ENCODE peak calls at places on chromosomes 1 and 21, in seven cellular contexts. X is HCT116, B is GM12878, A is K562, D is HepG2, Y is H1, Q is SK-N-SH. J is an unnamed sample.
A peak's percentile ranks its signal among the peaks of the same experiment; 100 is the strongest.

GRCh38 chr1:162302660-162303344 is 73.9 kb downstream of the SPATA46 start:
- DNase-seq in X (no peak), B (no peak), A (no peak), D (no peak), Y (no peak), Q (no peak), J (no peak)

GRCh38 chr21:44517175-44517899 is 22.7 kb downstream of the KRTAP10-1 start:
- DNase-seq in X (peak; percentile 98), B (peak; percentile 13), A (peak; percentile 96), D (peak; percentile 93), Y (no peak), Q (peak; percentile 98), J (no peak)

GRCh38 chr1:21244986-21245687 is 45.1 kb downstream of the ECE1 start:
- DNase-seq in X (no peak), B (no peak), A (peak; percentile 73), D (no peak), Y (no peak), Q (peak; percentile 43), J (no peak)

GRCh38 chr1:227316941-227317540 is 1.3 kb downstream of the CDC42BPA start:
- DNase-seq in X (no peak), B (no peak), A (no peak), D (no peak), Y (no peak), Q (peak; percentile 27), J (peak; percentile 37)

GRCh38 chr21:29146726-29147125 is 16.3 kb downstream of the MAP3K7CL start:
- DNase-seq in X (no peak), B (no peak), A (no peak), D (no peak), Y (no peak), Q (no peak), J (no peak)

GRCh38 chr1:182990413-182991144 is 32.6 kb upstream of the LAMC1 start:
- DNase-seq in X (peak; percentile 35), B (no peak), A (no peak), D (no peak), Y (no peak), Q (no peak), J (no peak)

GRCh38 chr1:201426395-201427310 is 5.1 kb upstream of the TNNI1 start:
- DNase-seq in X (no peak), B (no peak), A (no peak), D (no peak), Y (no peak), Q (peak; percentile 56), J (no peak)

GRCh38 chr1:88731475-88731874 is 47.4 kb downstream of the PKN2 start:
- DNase-seq in X (no peak), B (no peak), A (no peak), D (no peak), Y (no peak), Q (no peak), J (peak; percentile 3)

GRCh38 chr1:56715161-56715560 is 70.0 kb downstream of the PRKAA2 start:
- DNase-seq in X (no peak), B (no peak), A (no peak), D (no peak), Y (no peak), Q (no peak), J (no peak)

GRCh38 chr1:111222308-111223125 is 5.0 kb upstream of the CHI3L2 start:
- DNase-seq in X (peak; percentile 70), B (peak; percentile 81), A (peak; percentile 92), D (peak; percentile 62), Y (peak; percentile 46), Q (peak; percentile 85), J (peak; percentile 88)

GRCh38 chr1:17904290-17904689 is 149.2 kb downstream of the ACTL8 start:
- DNase-seq in X (no peak), B (no peak), A (no peak), D (no peak), Y (no peak), Q (no peak), J (peak; percentile 70)

GRCh38 chr1:90550616-90551406 is 166.3 kb downstream of the BARHL2 start:
- DNase-seq in X (no peak), B (no peak), A (no peak), D (no peak), Y (peak; percentile 43), Q (no peak), J (no peak)

GRCh38 chr1:21904475-21904724 is 32.7 kb downstream of the HSPG2 start:
- DNase-seq in X (no peak), B (no peak), A (no peak), D (no peak), Y (no peak), Q (no peak), J (no peak)

GRCh38 chr1:78092686-78093085 is 46.9 kb downstream of the GIPC2 start:
- DNase-seq in X (peak; percentile 40), B (no peak), A (no peak), D (no peak), Y (no peak), Q (no peak), J (no peak)

GRCh38 chr1:56578664-56578962 is 750 bp downstream of the PLPP3 start:
- DNase-seq in X (no peak), B (no peak), A (no peak), D (no peak), Y (no peak), Q (peak; percentile 80), J (peak; percentile 8)

GRCh38 chr21:40548134-40548533 is 298.8 kb downstream of the DSCAM start:
- DNase-seq in X (no peak), B (no peak), A (no peak), D (no peak), Y (peak; percentile 21), Q (no peak), J (no peak)

GRCh38 chr1:41282679-41283317 is 40.7 kb upstream of the SCMH1 start:
- DNase-seq in X (peak; percentile 7), B (no peak), A (peak; percentile 76), D (peak; percentile 14), Y (peak; percentile 23), Q (peak; percentile 78), J (peak; percentile 26)

GRCh38 chr1:29236993-29237905 is 927 bp downstream of the PTPRU start:
- DNase-seq in X (no peak), B (no peak), A (peak; percentile 53), D (peak; percentile 34), Y (no peak), Q (peak; percentile 79), J (peak; percentile 35)

GRCh38 chr21:16993416-16994044 is 519.3 kb upstream of the CXADR start:
- DNase-seq in X (no peak), B (no peak), A (no peak), D (no peak), Y (no peak), Q (no peak), J (no peak)

GRCh38 chr1:46804926-46805325 is 6.1 kb downstream of the CYP4B1 start:
- DNase-seq in X (no peak), B (no peak), A (no peak), D (no peak), Y (no peak), Q (no peak), J (no peak)

GRCh38 chr1:27574871-27575831 is 28.8 kb downstream of the AHDC1 start:
- DNase-seq in X (no peak), B (no peak), A (peak; percentile 74), D (no peak), Y (no peak), Q (peak; percentile 72), J (no peak)

DNA sequence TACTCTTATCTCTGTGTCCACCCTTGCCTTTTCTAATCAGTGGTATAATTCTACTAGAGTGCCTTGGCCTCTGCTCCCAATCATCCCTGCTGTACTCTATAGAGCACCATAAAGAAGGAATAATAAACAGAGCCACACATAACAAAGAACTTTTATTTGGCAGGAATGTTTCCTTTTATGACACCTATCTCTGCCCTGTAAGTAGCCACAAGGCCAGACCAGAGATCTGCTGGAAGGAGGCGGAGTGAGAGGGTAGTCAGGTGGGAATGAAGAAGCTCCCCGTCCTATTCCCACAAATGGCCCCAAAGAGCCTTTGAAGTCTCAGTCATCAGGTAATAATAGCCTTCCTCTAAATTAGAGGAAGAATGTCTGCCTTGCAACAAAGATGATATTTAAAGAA is 32.7 kb downstream of the WLS start:
- DNase-seq in X (no peak), B (no peak), A (no peak), D (no peak), Y (no peak), Q (no peak), J (no peak)
- TF ChIP-seq JUND in X (no peak), B (no peak), A (no peak), D (no peak), Y (no peak), Q (no peak), J (no peak)

GRCh38 chr1:208219659-208220282 is 24.4 kb downstream of the PLXNA2 start:
- DNase-seq in X (no peak), B (no peak), A (peak; percentile 95), D (no peak), Y (no peak), Q (no peak), J (no peak)
- TF ChIP-seq JUND in X (no peak), B (no peak), A (peak; percentile 90), D (no peak), Y (no peak), Q (peak; percentile 45), J (no peak)

GRCh38 chr1:8154621-8155052 is 128.5 kb upstream of the ERRFI1 start:
- DNase-seq in X (peak; percentile 85), B (no peak), A (no peak), D (peak; percentile 99), Y (no peak), Q (no peak), J (no peak)
- TF ChIP-seq JUND in X (peak; percentile 63), B (no peak), A (no peak), D (no peak), Y (no peak), Q (no peak), J (no peak)

GRCh38 chr1:237267743-237268142 is 225.8 kb downstream of the RYR2 start:
- DNase-seq in X (no peak), B (no peak), A (no peak), D (no peak), Y (no peak), Q (no peak), J (no peak)

GRCh38 chr1:237269938-237270337 is 228.0 kb downstream of the RYR2 start:
- DNase-seq in X (no peak), B (no peak), A (no peak), D (no peak), Y (no peak), Q (no peak), J (no peak)

DNA sequence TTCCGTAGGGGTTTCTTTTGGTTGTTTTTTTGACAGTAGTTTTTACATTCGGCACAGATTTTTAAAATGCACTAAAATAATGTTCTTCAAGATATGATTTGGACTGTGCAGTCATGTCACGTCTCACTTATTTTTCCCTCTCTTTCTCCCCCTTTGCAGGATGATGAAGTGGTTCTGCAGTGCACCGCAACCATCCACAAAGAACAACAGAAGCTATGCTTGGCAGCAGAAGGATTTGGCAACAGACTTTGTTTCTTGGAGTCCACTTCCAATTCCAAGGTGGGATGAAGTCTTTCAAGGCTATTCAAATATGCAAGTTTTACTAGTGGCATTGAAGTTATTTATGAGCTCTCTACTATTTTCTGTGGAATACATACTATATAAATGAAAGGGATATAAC is 228.4 kb downstream of the RYR2 start:
- DNase-seq in X (no peak), B (no peak), A (no peak), D (no peak), Y (no peak), Q (no peak), J (no peak)
- TF ChIP-seq JUND in X (no peak), B (no peak), A (no peak), D (no peak), Y (no peak), Q (no peak), J (no peak)

GRCh38 chr21:24716306-24716918 is 890.9 kb downstream of the MRPL39 start:
- DNase-seq in X (no peak), B (no peak), A (no peak), D (no peak), Y (no peak), Q (no peak), J (no peak)
- TF ChIP-seq JUND in X (no peak), B (no peak), A (no peak), D (no peak), Y (no peak), Q (no peak), J (no peak)